ENCODE peak calls at places on chromosome X, in five cellular contexts. I is Right ventricle myocardium superior; N is GM06990; U is CD4-positive, alpha-beta memory T cell; A is GM12865. V is an unnamed sample.

GRCh38 chrX:24862343-24862742 is 153.4 kb downstream of the ARX start:
- DNase-seq in N (no peak), U (no peak), A (no peak), I (no peak), V (no peak)

GRCh38 chrX:118038614-118039365 is 77.8 kb downstream of the KLHL13 start:
- DNase-seq in A (no peak), U (no peak), I (no peak), N (no peak), V (no peak)

GRCh38 chrX:40502688-40503087 is 78.1 kb upstream of the ATP6AP2 start:
- DNase-seq in A (no peak), I (no peak), U (no peak), N (no peak), V (no peak)

GRCh38 chrX:152897216-152898144 is at the start of gene ZNF185:
- DNase-seq in U (no peak), A (no peak), I (no peak), N (no peak), V (no peak)

GRCh38 chrX:46325312-46325877 is 219.8 kb downstream of the ZNF674 start:
- DNase-seq in U (no peak), I (no peak), N (no peak), A (no peak), V (no peak)

GRCh38 chrX:51461053-51462050 is 35.0 kb downstream of the NUDT11 start:
- DNase-seq in I (no peak), N (no peak), U (peak; percentile 32), A (peak; percentile 36), V (no peak)

GRCh38 chrX:40012800-40013682 is 84.7 kb downstream of the BCOR start:
- DNase-seq in N (peak; percentile 72), A (peak; percentile 77), U (peak; percentile 28), I (peak; percentile 81), V (no peak)

GRCh38 chrX:13495232-13495631 is 74.2 kb upstream of the EGFL6 start:
- DNase-seq in U (no peak), N (no peak), A (no peak), I (no peak), V (no peak)

GRCh38 chrX:121052122-121052521 is 4.7 kb downstream of the GLUD2 start:
- DNase-seq in A (no peak), U (no peak), I (no peak), N (no peak), V (no peak)

GRCh38 chrX:108735087-108735679 is 1.2 kb downstream of the IRS4 start:
- DNase-seq in A (peak; percentile 13), U (no peak), I (no peak), N (no peak), V (no peak)

GRCh38 chrX:132125906-132126305 is 1.9 kb downstream of the FRMD7 start:
- DNase-seq in N (no peak), A (no peak), I (no peak), U (no peak), V (no peak)

GRCh38 chrX:81377329-81377728 is 175.4 kb downstream of the SH3BGRL start:
- DNase-seq in N (no peak), I (no peak), U (peak; percentile 8), A (peak; percentile 13), V (no peak)